ENCODE peak calls at places on chromosome 3, in five cellular contexts. One of them, this sample, is unnamed.

GRCh38 chr3:158766364-158766763 is 34.1 kb upstream of the RARRES1 start:
- DNase-seq in ACHN: no peak
- DNase-seq in stimulated activated CD8-positive, alpha-beta memory T cell treated with anti-CD3 and anti-CD28 coated beads, Interleukin-15, amount 100 ng/mL, for 24 hours: no peak
- DNase-seq in heart right ventricle: no peak
- DNase-seq in fibroblast of the aortic adventitia: no peak
- DNase-seq in this sample: no peak

GRCh38 chr3:121481116-121481895 is 64.5 kb downstream of the POLQ start:
- DNase-seq in ACHN: no peak
- DNase-seq in stimulated activated CD8-positive, alpha-beta memory T cell treated with anti-CD3 and anti-CD28 coated beads, Interleukin-15, amount 100 ng/mL, for 24 hours: no peak
- DNase-seq in heart right ventricle: no peak
- DNase-seq in fibroblast of the aortic adventitia: peak
- DNase-seq in this sample: no peak

GRCh38 chr3:188881954-188882641 is 289.7 kb upstream of the TPRG1 start:
- DNase-seq in ACHN: peak
- DNase-seq in stimulated activated CD8-positive, alpha-beta memory T cell treated with anti-CD3 and anti-CD28 coated beads, Interleukin-15, amount 100 ng/mL, for 24 hours: no peak
- DNase-seq in heart right ventricle: no peak
- DNase-seq in fibroblast of the aortic adventitia: peak
- DNase-seq in this sample: no peak

GRCh38 chr3:134197681-134198261 is 52.9 kb downstream of the RYK start:
- DNase-seq in ACHN: peak
- DNase-seq in stimulated activated CD8-positive, alpha-beta memory T cell treated with anti-CD3 and anti-CD28 coated beads, Interleukin-15, amount 100 ng/mL, for 24 hours: no peak
- DNase-seq in heart right ventricle: no peak
- DNase-seq in fibroblast of the aortic adventitia: peak
- DNase-seq in this sample: no peak

GRCh38 chr3:14265246-14265962 is 86.8 kb downstream of the LSM3 start:
- DNase-seq in ACHN: peak
- DNase-seq in stimulated activated CD8-positive, alpha-beta memory T cell treated with anti-CD3 and anti-CD28 coated beads, Interleukin-15, amount 100 ng/mL, for 24 hours: no peak
- DNase-seq in heart right ventricle: no peak
- DNase-seq in fibroblast of the aortic adventitia: no peak
- DNase-seq in this sample: no peak

GRCh38 chr3:41196499-41197410 is 2.5 kb upstream of the CTNNB1 start:
- DNase-seq in ACHN: no peak
- DNase-seq in stimulated activated CD8-positive, alpha-beta memory T cell treated with anti-CD3 and anti-CD28 coated beads, Interleukin-15, amount 100 ng/mL, for 24 hours: no peak
- DNase-seq in heart right ventricle: no peak
- DNase-seq in fibroblast of the aortic adventitia: no peak
- DNase-seq in this sample: no peak

GRCh38 chr3:182516597-182517336 is 276.5 kb upstream of the ATP11B start:
- DNase-seq in ACHN: no peak
- DNase-seq in stimulated activated CD8-positive, alpha-beta memory T cell treated with anti-CD3 and anti-CD28 coated beads, Interleukin-15, amount 100 ng/mL, for 24 hours: no peak
- DNase-seq in heart right ventricle: no peak
- DNase-seq in fibroblast of the aortic adventitia: no peak
- DNase-seq in this sample: no peak

GRCh38 chr3:188926141-188926540 is 245.6 kb upstream of the TPRG1 start:
- DNase-seq in ACHN: no peak
- DNase-seq in stimulated activated CD8-positive, alpha-beta memory T cell treated with anti-CD3 and anti-CD28 coated beads, Interleukin-15, amount 100 ng/mL, for 24 hours: no peak
- DNase-seq in heart right ventricle: no peak
- DNase-seq in fibroblast of the aortic adventitia: no peak
- DNase-seq in this sample: no peak

GRCh38 chr3:114834175-114834940 is 312.7 kb downstream of the ZBTB20 start:
- DNase-seq in ACHN: no peak
- DNase-seq in stimulated activated CD8-positive, alpha-beta memory T cell treated with anti-CD3 and anti-CD28 coated beads, Interleukin-15, amount 100 ng/mL, for 24 hours: no peak
- DNase-seq in heart right ventricle: no peak
- DNase-seq in fibroblast of the aortic adventitia: no peak
- DNase-seq in this sample: no peak

GRCh38 chr3:195773956-195774537 is 37.7 kb downstream of the MUC4 start:
- DNase-seq in ACHN: no peak
- DNase-seq in stimulated activated CD8-positive, alpha-beta memory T cell treated with anti-CD3 and anti-CD28 coated beads, Interleukin-15, amount 100 ng/mL, for 24 hours: no peak
- DNase-seq in heart right ventricle: no peak
- DNase-seq in fibroblast of the aortic adventitia: no peak
- DNase-seq in this sample: no peak

GRCh38 chr3:179067839-179068238 is 3.8 kb downstream of the ZMAT3 start:
- DNase-seq in ACHN: no peak
- DNase-seq in stimulated activated CD8-positive, alpha-beta memory T cell treated with anti-CD3 and anti-CD28 coated beads, Interleukin-15, amount 100 ng/mL, for 24 hours: no peak
- DNase-seq in heart right ventricle: no peak
- DNase-seq in fibroblast of the aortic adventitia: peak
- DNase-seq in this sample: no peak